ENCODE peak calls at places on chromosomes 11 and 22, in ten cellular contexts. Q is pancreas; A is body of pancreas; S is CD4-positive, CD25-positive, alpha-beta regulatory T cell; O is psoas muscle; Y is HAP-1; G is kidney; W is PC-3; L is prostate gland; K is DND-41. H is an unnamed sample.
A peak's percentile ranks its signal among the peaks of the same experiment; 100 is the strongest.

GRCh38 chr22:22942511-22943329 is 55.1 kb downstream of the IGLL5 start:
- DNase-seq in S (peak; percentile 77), A (peak; percentile 54), W (peak; percentile 66), Q (no peak), K (peak; percentile 91), G (no peak), O (no peak), L (no peak), Y (peak; percentile 87), H (peak; percentile 85)

GRCh38 chr11:112659185-112659584 is 302.0 kb upstream of the NCAM1 start:
- DNase-seq in G (no peak), W (no peak), K (no peak), Y (no peak), Q (no peak), A (no peak), O (no peak), L (no peak), S (no peak), H (no peak)

GRCh38 chr22:37675930-37676571 is 615 bp downstream of the LGALS1 start:
- DNase-seq in A (peak; percentile 29), L (no peak), Y (peak; percentile 41), Q (peak; percentile 57), W (peak; percentile 40), O (peak; percentile 88), G (no peak), K (no peak), S (peak; percentile 34), H (no peak)

GRCh38 chr22:47251911-47252310 is 489.5 kb downstream of the TBC1D22A start:
- DNase-seq in O (no peak), Q (no peak), W (no peak), Y (no peak), S (no peak), L (no peak), G (no peak), K (no peak), A (no peak), H (no peak)

GRCh38 chr22:38454361-38455062 is 487 bp downstream of the KCNJ4 start:
- DNase-seq in W (no peak), K (no peak), G (peak; percentile 75), A (no peak), S (peak; percentile 53), O (no peak), L (no peak), Q (no peak), Y (peak; percentile 42), H (no peak)

GRCh38 chr11:107792049-107792443 is 66.5 kb downstream of the SLC35F2 start:
- DNase-seq in S (no peak), A (no peak), W (no peak), O (no peak), Q (no peak), K (no peak), L (no peak), G (no peak), Y (no peak), H (no peak)

GRCh38 chr11:103927535-103927934 is 108.9 kb upstream of the DDI1 start:
- DNase-seq in L (no peak), G (no peak), Q (no peak), W (peak; percentile 49), K (no peak), O (no peak), A (no peak), Y (no peak), S (no peak), H (no peak)

GRCh38 chr11:28767574-28767973 is 659.4 kb downstream of the METTL15 start:
- DNase-seq in Y (no peak), G (no peak), S (no peak), W (peak; percentile 41), K (no peak), O (no peak), L (no peak), A (no peak), Q (no peak), H (peak; percentile 26)

GRCh38 chr11:97738751-97739150 is 1282.0 kb upstream of the CNTN5 start:
- DNase-seq in Y (no peak), L (no peak), A (no peak), S (no peak), O (no peak), G (no peak), Q (no peak), W (no peak), K (no peak), H (no peak)

GRCh38 chr11:57499983-57500461 is 15.5 kb downstream of the SLC43A1 start:
- DNase-seq in W (no peak), O (no peak), A (no peak), Q (no peak), S (no peak), K (no peak), Y (no peak), L (no peak), G (no peak), H (no peak)

GRCh38 chr11:19577849-19578619 is 134.6 kb upstream of the NAV2 start:
- DNase-seq in K (no peak), L (peak; percentile 58), Q (peak; percentile 27), W (peak; percentile 62), G (peak; percentile 82), O (peak; percentile 66), A (no peak), S (no peak), Y (no peak), H (no peak)

GRCh38 chr11:14620027-14620511 is 23.5 kb upstream of the PDE3B start:
- DNase-seq in L (no peak), S (no peak), O (no peak), W (no peak), A (no peak), K (no peak), G (no peak), Y (no peak), Q (no peak), H (no peak)

GRCh38 chr22:45897736-45898135 is 79.2 kb downstream of the WNT7B start:
- DNase-seq in S (no peak), W (no peak), Y (no peak), Q (no peak), L (no peak), K (no peak), O (no peak), G (peak; percentile 51), A (no peak), H (no peak)

GRCh38 chr11:117940736-117941135 is 11.5 kb upstream of the TMPRSS13 start:
- DNase-seq in S (no peak), Y (no peak), L (no peak), K (no peak), W (no peak), Q (no peak), A (no peak), O (no peak), G (no peak), H (no peak)

GRCh38 chr11:60918251-60918940 is 4.4 kb downstream of the TMEM109 start:
- DNase-seq in K (no peak), W (no peak), S (no peak), Q (no peak), A (no peak), O (no peak), Y (no peak), L (no peak), G (no peak), H (no peak)
- H3K4me1 ChIP-seq in K (peaks cover 29% of the 10 kb centered on the region), W (peaks cover 32% of the 10 kb centered on the region), S (peaks cover 28% of the 10 kb centered on the region), Q (no peaks in the 10 kb centered on the region), A (peaks cover 34% of the 10 kb centered on the region), O (peaks cover 51% of the 10 kb centered on the region), Y (peaks cover 16% of the 10 kb centered on the region), L (peaks cover 12% of the 10 kb centered on the region), G (peaks cover 6% of the 10 kb centered on the region), H (peaks cover 30% of the 10 kb centered on the region)

DNA sequence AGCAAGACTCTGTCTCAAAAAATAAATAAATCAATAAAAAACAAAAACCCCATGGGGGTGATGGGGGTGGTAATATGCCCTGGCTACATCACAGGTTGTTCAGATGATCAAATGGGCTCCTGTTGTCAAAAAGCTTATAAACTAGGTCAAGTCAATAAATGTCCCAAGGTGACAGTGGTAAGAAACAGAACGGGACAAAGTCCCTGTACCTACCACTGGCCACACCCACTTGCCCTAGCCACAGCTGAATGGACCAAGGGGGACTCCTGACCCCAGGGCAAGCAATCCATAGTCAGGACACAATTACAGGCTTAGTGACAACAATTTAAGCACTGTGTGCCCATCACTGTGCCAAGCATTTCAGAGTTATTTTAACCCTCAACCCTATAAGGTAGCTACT is 6.0 kb downstream of the NAGA start:
- DNase-seq in G (peak; percentile 3), Y (no peak), S (no peak), Q (no peak), K (no peak), A (no peak), L (no peak), O (no peak), W (no peak), H (peak; percentile 34)
- H3K4me3 ChIP-seq in G (no peak overlapping the region), Y (no peak overlapping the region), S (no peak overlapping the region), Q (no peak overlapping the region), K (no peak overlapping the region), A (no peak overlapping the region), L (no peak overlapping the region), O (no peak overlapping the region), W (no peak overlapping the region), H (no peak overlapping the region)

GRCh38 chr11:12173111-12173510 is 62.7 kb downstream of the MICAL2 start:
- DNase-seq in G (no peak), W (no peak), Q (no peak), S (no peak), A (no peak), Y (no peak), O (no peak), L (no peak), K (no peak), H (no peak)
- H3K4me1 ChIP-seq in G (no peaks in the 10 kb centered on the region), W (peaks cover 66% of the 10 kb centered on the region), Q (no peaks in the 10 kb centered on the region), S (peaks cover 15% of the 10 kb centered on the region), A (no peaks in the 10 kb centered on the region), Y (no peaks in the 10 kb centered on the region), O (no peaks in the 10 kb centered on the region), L (no peaks in the 10 kb centered on the region), K (no peaks in the 10 kb centered on the region), H (peaks cover 93% of the 10 kb centered on the region)

GRCh38 chr11:43358670-43359431 is at the start of gene TTC17:
- DNase-seq in K (peak; percentile 94), O (peak; percentile 98), A (peak; percentile 94), W (peak; percentile 89), Y (peak; percentile 96), S (peak; percentile 96), L (peak; percentile 91), G (peak; percentile 98), Q (peak; percentile 96), H (peak; percentile 97)

GRCh38 chr11:43354311-43354710 is 4.4 kb upstream of the TTC17 start:
- DNase-seq in A (no peak), L (no peak), S (no peak), Y (no peak), Q (no peak), W (no peak), O (no peak), K (no peak), G (no peak), H (no peak)

GRCh38 chr11:43360361-43361032 is 1.8 kb downstream of the TTC17 start:
- DNase-seq in O (no peak), S (no peak), Q (no peak), L (no peak), A (no peak), W (no peak), G (no peak), K (no peak), Y (no peak), H (no peak)

GRCh38 chr11:43359432-43359818 is 705 bp downstream of the TTC17 start:
- DNase-seq in L (no peak), K (peak; percentile 42), W (peak; percentile 23), Q (no peak), O (no peak), A (no peak), Y (peak; percentile 29), G (no peak), S (peak; percentile 59), H (no peak)

DNA sequence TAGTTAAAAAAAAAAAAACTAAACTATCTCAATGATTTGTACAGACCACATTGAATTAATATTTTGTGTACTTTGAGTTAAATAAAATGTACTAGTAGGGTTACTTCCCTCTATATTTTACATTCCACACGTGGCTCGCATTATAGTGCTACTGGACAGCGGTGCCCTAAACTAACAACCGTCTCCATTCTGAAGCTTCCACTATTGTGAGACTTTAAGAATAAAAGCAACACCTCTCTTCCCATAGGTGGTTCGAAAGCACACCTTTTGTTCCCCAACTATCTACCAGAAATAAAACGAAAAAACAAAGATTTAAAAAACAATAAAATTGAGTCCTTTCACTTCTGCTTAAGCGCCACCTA is 431 bp upstream of the TTC17 start:
- DNase-seq in Y (no peak), G (no peak), K (no peak), Q (no peak), W (no peak), O (no peak), A (no peak), S (no peak), L (no peak), H (no peak)
- H3K4me3 ChIP-seq in Y (peak overlapping the region; percentile 99), G (peak overlapping the region; percentile 91), K (peak overlapping the region; percentile 77), Q (peak overlapping the region; percentile 86), W (peak overlapping the region; percentile 94), O (peak overlapping the region; percentile 98), A (peak overlapping the region; percentile 96), S (peak overlapping the region; percentile 96), L (peak overlapping the region; percentile 93), H (peak overlapping the region; percentile 93)

H was measured in SJSA1.